ENCODE peak calls at places on chromosome 5, in four cellular contexts. One of them, this sample, is unnamed.

GRCh38 chr5:114898602-114899001 is 271.1 kb downstream of the TRIM36 start:
- DNase-seq in EH: no peak
- DNase-seq in frontal cortex: no peak
- DNase-seq in mesendoderm: peak
- DNase-seq in this sample: no peak

GRCh38 chr5:88679638-88680037 is 203.3 kb downstream of the MEF2C start:
- DNase-seq in frontal cortex: no peak
- DNase-seq in mesendoderm: no peak
- DNase-seq in EH: no peak
- DNase-seq in this sample: no peak

GRCh38 chr5:34586117-34586885 is 69.8 kb upstream of the RAI14 start:
- DNase-seq in EH: peak
- DNase-seq in frontal cortex: no peak
- DNase-seq in mesendoderm: no peak
- DNase-seq in this sample: peak

GRCh38 chr5:150051657-150052195 is 34.6 kb downstream of the CSF1R start:
- DNase-seq in mesendoderm: no peak
- DNase-seq in frontal cortex: no peak
- DNase-seq in EH: no peak
- DNase-seq in this sample: no peak

GRCh38 chr5:14397717-14398116 is 183.9 kb upstream of the OTULINL start:
- DNase-seq in EH: peak
- DNase-seq in mesendoderm: no peak
- DNase-seq in frontal cortex: no peak
- DNase-seq in this sample: peak

GRCh38 chr5:138470322-138471285 is 5.3 kb downstream of the EGR1 start:
- DNase-seq in frontal cortex: no peak
- DNase-seq in mesendoderm: peak
- DNase-seq in EH: peak
- DNase-seq in this sample: no peak

GRCh38 chr5:91898865-91899264 is 515.7 kb upstream of the ARRDC3 start:
- DNase-seq in mesendoderm: no peak
- DNase-seq in frontal cortex: no peak
- DNase-seq in EH: no peak
- DNase-seq in this sample: no peak

GRCh38 chr5:132006331-132007120 is 4.9 kb downstream of the ACSL6 start:
- DNase-seq in mesendoderm: no peak
- DNase-seq in frontal cortex: no peak
- DNase-seq in EH: no peak
- DNase-seq in this sample: no peak

This sample was measured in adipocyte.